ENCODE peak calls at places on chromosome 13, in five cellular contexts. S is stimulated activated CD8-positive, alpha-beta memory T cell treated with anti-CD3 and anti-CD28 coated beads, Interleukin-7, amount 100 ng/mL, for 1 hour; V is stimulated activated CD4-positive, alpha-beta T cell treated with anti-CD3 and anti-CD28 coated beads, TNF-alpha, amount 100 ng/mL, for 4 hours; D is AG09319; G is AG04450. H is an unnamed sample.
A peak's percentile ranks its signal among the peaks of the same experiment; 100 is the strongest.

GRCh38 chr13:77919351-77920294 is 992 bp upstream of the EDNRB start:
- DNase-seq in S (no peak), V (no peak), D (no peak), G (no peak), H (no peak)

GRCh38 chr13:101053694-101054093 is 362.6 kb downstream of the NALCN start:
- DNase-seq in S (no peak), V (no peak), D (no peak), G (no peak), H (no peak)

GRCh38 chr13:97434417-97435296 is 688 bp downstream of the RAP2A start:
- DNase-seq in S (peak; percentile 14), V (peak; percentile 17), D (no peak), G (no peak), H (no peak)

GRCh38 chr13:27830010-27830409 is 37.7 kb downstream of the GSX1 start:
- DNase-seq in S (peak; percentile 6), V (peak; percentile 21), D (no peak), G (no peak), H (no peak)

GRCh38 chr13:20313896-20314295 is 81.8 kb upstream of the GJB6 start:
- DNase-seq in S (no peak), V (no peak), D (no peak), G (no peak), H (no peak)

GRCh38 chr13:113997845-113998751 is 24.2 kb upstream of the C13orf46 start:
- DNase-seq in S (no peak), V (no peak), D (peak; percentile 10), G (peak; percentile 47), H (peak; percentile 19)

GRCh38 chr13:99751517-99752199 is 219.9 kb downstream of the ZIC5 start:
- DNase-seq in S (no peak), V (no peak), D (no peak), G (no peak), H (no peak)

GRCh38 chr13:48580185-48580803 is 47.4 kb upstream of the RCBTB2 start:
- DNase-seq in S (peak; percentile 34), V (peak; percentile 58), D (peak; percentile 35), G (peak; percentile 11), H (peak; percentile 34)

GRCh38 chr13:76210262-76210661 is 574.1 kb downstream of the LMO7 start:
- DNase-seq in S (no peak), V (no peak), D (no peak), G (no peak), H (no peak)

GRCh38 chr13:77040076-77040475 is 13.1 kb upstream of the FBXL3 start:
- DNase-seq in S (no peak), V (no peak), D (no peak), G (no peak), H (no peak)

GRCh38 chr13:113650731-113651148 is 7.3 kb downstream of the ATP4B start:
- DNase-seq in S (no peak), V (no peak), D (no peak), G (no peak), H (no peak)

GRCh38 chr13:110261166-110262081 is 45.5 kb downstream of the COL4A1 start:
- DNase-seq in S (no peak), V (no peak), D (no peak), G (no peak), H (no peak)

H was measured in GM04504.